ENCODE peak calls at places on chromosomes 11 and 22, in seven cellular contexts. X is WTC11, U is fibroblast of villous mesenchyme, V is dorsolateral prefrontal cortex, H is pancreas, L is stomach, Z is neural crest cell. A is an unnamed sample.
A peak's percentile ranks its signal among the peaks of the same experiment; 100 is the strongest.

GRCh38 chr11:120606116-120607010 is 94.8 kb downstream of the GRIK4 start:
- DNase-seq in X (no peak), U (no peak), V (no peak), H (no peak), L (no peak), Z (no peak), A (no peak)

GRCh38 chr11:72226701-72227100 is 2.1 kb downstream of the INPPL1 start:
- DNase-seq in X (no peak), U (no peak), V (no peak), H (no peak), L (peak; percentile 10), Z (no peak), A (peak; percentile 40)

GRCh38 chr11:129077191-129077590 is 114.9 kb downstream of the ARHGAP32 start:
- DNase-seq in X (no peak), U (no peak), V (no peak), H (no peak), L (no peak), Z (no peak), A (no peak)

GRCh38 chr11:122772945-122773344 is 65.4 kb upstream of the CRTAM start:
- DNase-seq in X (no peak), U (peak; percentile 55), V (no peak), H (no peak), L (no peak), Z (no peak), A (no peak)

GRCh38 chr22:32324505-32325415 is 32.9 kb upstream of the RFPL3 start:
- DNase-seq in X (no peak), U (no peak), V (no peak), H (no peak), L (peak; percentile 21), Z (no peak), A (peak; percentile 68)

GRCh38 chr11:44157019-44157418 is 61.5 kb downstream of the EXT2 start:
- DNase-seq in X (no peak), U (no peak), V (no peak), H (no peak), L (no peak), Z (no peak), A (no peak)

GRCh38 chr11:112610996-112611795 is 350.0 kb upstream of the NCAM1 start:
- DNase-seq in X (no peak), U (no peak), V (no peak), H (no peak), L (no peak), Z (no peak), A (no peak)

GRCh38 chr11:44834846-44835245 is 108.1 kb downstream of the TSPAN18 start:
- DNase-seq in X (no peak), U (no peak), V (no peak), H (no peak), L (no peak), Z (no peak), A (no peak)

GRCh38 chr11:57482782-57483569 is 22.6 kb downstream of the RTN4RL2 start:
- DNase-seq in X (peak; percentile 78), U (peak; percentile 22), V (no peak), H (no peak), L (peak; percentile 44), Z (peak; percentile 72), A (peak; percentile 82)

GRCh38 chr11:73306069-73306468 is 2.0 kb upstream of the ARHGEF17 start:
- DNase-seq in X (no peak), U (no peak), V (no peak), H (no peak), L (no peak), Z (no peak), A (no peak)

GRCh38 chr11:24298126-24298525 is 198.7 kb upstream of the LUZP2 start:
- DNase-seq in X (no peak), U (no peak), V (no peak), H (no peak), L (no peak), Z (no peak), A (no peak)

GRCh38 chr11:61904539-61905048 is 12.8 kb downstream of the RAB3IL1 start:
- DNase-seq in X (peak; percentile 72), U (no peak), V (no peak), H (peak; percentile 81), L (peak; percentile 81), Z (no peak), A (peak; percentile 76)

GRCh38 chr11:110409174-110409573 is 20.6 kb upstream of the FDX1 start:
- DNase-seq in X (no peak), U (peak; percentile 50), V (no peak), H (no peak), L (no peak), Z (no peak), A (no peak)

GRCh38 chr11:93166867-93167266 is 30.9 kb downstream of the SLC36A4 start:
- DNase-seq in X (no peak), U (no peak), V (no peak), H (no peak), L (no peak), Z (no peak), A (no peak)

GRCh38 chr22:45903355-45904149 is 73.4 kb downstream of the WNT7B start:
- DNase-seq in X (no peak), U (peak; percentile 81), V (no peak), H (peak; percentile 34), L (no peak), Z (no peak), A (no peak)

GRCh38 chr11:26344647-26345046 is 12.7 kb downstream of the ANO3 start:
- DNase-seq in X (no peak), U (no peak), V (peak; percentile 21), H (no peak), L (no peak), Z (no peak), A (no peak)

GRCh38 chr22:50276143-50276542 is 6.0 kb upstream of the MAPK11 start:
- DNase-seq in X (peak; percentile 39), U (peak; percentile 67), V (peak; percentile 82), H (peak; percentile 59), L (peak; percentile 81), Z (no peak), A (no peak)

GRCh38 chr11:2448661-2449547 is 4.1 kb downstream of the KCNQ1 start:
- DNase-seq in X (no peak), U (no peak), V (no peak), H (no peak), L (no peak), Z (no peak), A (no peak)

GRCh38 chr11:115276799-115277198 is 227.4 kb downstream of the CADM1 start:
- DNase-seq in X (no peak), U (no peak), V (no peak), H (no peak), L (no peak), Z (no peak), A (no peak)

GRCh38 chr11:113841691-113842090 is 33.7 kb downstream of the USP28 start:
- DNase-seq in X (no peak), U (no peak), V (no peak), H (no peak), L (no peak), Z (no peak), A (no peak)

GRCh38 chr11:7965386-7965785 is at the start of gene NLRP10:
- DNase-seq in X (no peak), U (peak; percentile 8), V (no peak), H (no peak), L (no peak), Z (no peak), A (no peak)

GRCh38 chr11:66907751-66908173 is 50.4 kb downstream of the PC start:
- DNase-seq in X (no peak), U (peak; percentile 34), V (no peak), H (no peak), L (no peak), Z (no peak), A (no peak)

GRCh38 chr11:92782806-92783205 is 186.6 kb upstream of the MTNR1B start:
- DNase-seq in X (no peak), U (no peak), V (no peak), H (no peak), L (no peak), Z (no peak), A (no peak)

GRCh38 chr22:50118129-50118528 is 28.3 kb downstream of the MOV10L1 start:
- DNase-seq in X (no peak), U (no peak), V (no peak), H (no peak), L (no peak), Z (no peak), A (no peak)

GRCh38 chr11:122137081-122137793 is 21.2 kb upstream of the BLID start:
- DNase-seq in X (no peak), U (peak; percentile 97), V (no peak), H (no peak), L (no peak), Z (no peak), A (no peak)

GRCh38 chr11:102117472-102118113 is 7.3 kb downstream of the YAP1 start:
- DNase-seq in X (no peak), U (peak; percentile 66), V (no peak), H (no peak), L (no peak), Z (no peak), A (no peak)

GRCh38 chr11:119029069-119029339 is 1.7 kb downstream of the SLC37A4 start:
- DNase-seq in X (no peak), U (no peak), V (no peak), H (no peak), L (no peak), Z (no peak), A (no peak)

GRCh38 chr11:119031912-119032280 is 1.2 kb upstream of the SLC37A4 start:
- DNase-seq in X (no peak), U (no peak), V (no peak), H (no peak), L (no peak), Z (no peak), A (no peak)

GRCh38 chr11:119030029-119030328 is 698 bp downstream of the SLC37A4 start:
- DNase-seq in X (no peak), U (no peak), V (no peak), H (peak; percentile 38), L (no peak), Z (no peak), A (no peak)

GRCh38 chr11:119029340-119030028 is 1.2 kb downstream of the SLC37A4 start:
- DNase-seq in X (no peak), U (no peak), V (no peak), H (peak; percentile 82), L (peak; percentile 78), Z (no peak), A (no peak)

GRCh38 chr11:119030329-119031047 is at the start of gene SLC37A4:
- DNase-seq in X (peak; percentile 100), U (peak; percentile 98), V (peak; percentile 99), H (peak; percentile 98), L (peak; percentile 99), Z (peak; percentile 97), A (peak; percentile 99)
- TF ChIP-seq CTCF in X (peak; percentile 71), U (peak; percentile 91), V (peak; percentile 89), H (peak; percentile 78), L (no peak), Z (peak; percentile 92), A (no peak)

GRCh38 chr11:17351171-17351509 is 460 bp upstream of the NCR3LG1 start:
- DNase-seq in X (no peak), U (no peak), V (no peak), H (no peak), L (no peak), Z (no peak), A (no peak)
- TF ChIP-seq CTCF in X (no peak), U (peak; percentile 8), V (no peak), H (no peak), L (no peak), Z (peak; percentile 47), A (peak; percentile 63)

GRCh38 chr11:406796-407650 is 7.8 kb downstream of the SIGIRR start:
- DNase-seq in X (peak; percentile 81), U (peak; percentile 87), V (no peak), H (peak; percentile 79), L (peak; percentile 78), Z (peak; percentile 51), A (no peak)
- TF ChIP-seq CTCF in X (no peak), U (peak; percentile 17), V (no peak), H (no peak), L (no peak), Z (no peak), A (no peak)

GRCh38 chr22:23913661-23914353 is 19.6 kb downstream of the MIF start:
- DNase-seq in X (peak; percentile 99), U (peak; percentile 98), V (peak; percentile 99), H (peak; percentile 100), L (peak; percentile 100), Z (peak; percentile 99), A (peak; percentile 100)
- TF ChIP-seq CTCF in X (no peak), U (no peak), V (peak; percentile 3), H (no peak), L (no peak), Z (no peak), A (no peak)